ENCODE peak calls at places on chromosomes 6 and 20, in ten cellular contexts. J is AML-193; G is stimulated activated CD4-positive, alpha-beta T cell treated with anti-CD3 and anti-CD28 coated beads, Interleukin-15, amount 100 ng/mL, for 1 hour; K is foreskin fibroblast; T is amygdala; O is anterior cingulate cortex; P is NCI-H510A; B is HL-60; N is kidney glomerular epithelial cell; V is GM12865. E is an unnamed sample.

GRCh38 chr6:31094389-31094881 is 17.9 kb downstream of the C6orf15 start:
- DNase-seq in T (no peak), N (no peak), J (peak), K (no peak), O (no peak), G (peak), V (no peak), P (no peak), B (peak), E (no peak)

GRCh38 chr6:1619106-1619665 is 9.5 kb downstream of the FOXC1 start:
- DNase-seq in O (no peak), P (no peak), V (no peak), K (no peak), B (no peak), J (no peak), T (no peak), N (no peak), G (no peak), E (no peak)

GRCh38 chr20:57180954-57181353 is 85.5 kb downstream of the BMP7 start:
- DNase-seq in T (no peak), V (no peak), P (no peak), B (no peak), O (no peak), K (no peak), N (no peak), G (no peak), J (no peak), E (no peak)

GRCh38 chr6:16776394-16777017 is 15.2 kb upstream of the ATXN1 start:
- DNase-seq in B (no peak), V (no peak), P (no peak), O (no peak), N (no peak), G (no peak), J (no peak), K (no peak), T (no peak), E (no peak)

GRCh38 chr6:83294676-83295075 is 101.5 kb downstream of the RWDD2A start:
- DNase-seq in K (no peak), G (no peak), O (no peak), V (no peak), N (no peak), J (no peak), P (no peak), B (no peak), T (no peak), E (no peak)

GRCh38 chr6:102327697-102328227 is 934.3 kb downstream of the GRIK2 start:
- DNase-seq in T (no peak), N (no peak), B (no peak), G (no peak), V (no peak), P (no peak), J (no peak), K (no peak), O (no peak), E (no peak)

GRCh38 chr20:60138263-60139127 is 180.3 kb downstream of the CDH26 start:
- DNase-seq in B (peak), T (no peak), G (peak), O (no peak), J (peak), P (peak), K (no peak), N (no peak), V (no peak), E (no peak)

GRCh38 chr6:140979642-140980091 is 1153.1 kb upstream of the GJE1 start:
- DNase-seq in B (no peak), K (peak), T (no peak), O (no peak), P (no peak), N (peak), V (no peak), J (no peak), G (no peak), E (no peak)

GRCh38 chr6:39917981-39918380 is 16.3 kb downstream of the MOCS1 start:
- DNase-seq in V (no peak), N (no peak), T (no peak), K (no peak), P (no peak), B (no peak), J (no peak), O (no peak), G (no peak), E (no peak)

GRCh38 chr20:49676581-49677291 is 36.9 kb downstream of the B4GALT5 start:
- DNase-seq in T (no peak), O (no peak), J (peak), N (peak), K (no peak), B (peak), G (no peak), P (no peak), V (peak), E (no peak)

GRCh38 chr6:27275025-27275956 is 27.8 kb downstream of the PRSS16 start:
- DNase-seq in P (no peak), K (no peak), J (no peak), T (no peak), G (no peak), V (peak), O (no peak), B (no peak), N (no peak), E (no peak)

GRCh38 chr6:5956939-5957338 is 49.8 kb downstream of the NRN1 start:
- DNase-seq in P (no peak), B (no peak), O (no peak), T (no peak), N (no peak), G (no peak), J (no peak), K (no peak), V (no peak), E (no peak)

GRCh38 chr20:52923123-52923543 is 49.0 kb upstream of the TSHZ2 start:
- DNase-seq in J (no peak), N (peak), T (no peak), V (peak), K (peak), G (no peak), P (no peak), B (peak), O (no peak), E (no peak)

GRCh38 chr20:6838181-6838826 is 70.8 kb downstream of the BMP2 start:
- DNase-seq in P (peak), B (no peak), N (peak), T (no peak), K (no peak), V (peak), G (no peak), O (no peak), J (no peak), E (peak)

GRCh38 chr20:32896521-32897280 is 38.0 kb downstream of the EFCAB8 start:
- DNase-seq in G (no peak), B (no peak), K (no peak), P (no peak), T (no peak), V (no peak), N (no peak), J (no peak), O (no peak), E (no peak)

GRCh38 chr20:63005862-63006564 is 751 bp downstream of the BHLHE23 start:
- DNase-seq in V (no peak), O (no peak), T (no peak), N (no peak), P (no peak), J (no peak), B (no peak), K (peak), G (no peak), E (peak)

GRCh38 chr6:128570439-128571063 is 50.2 kb upstream of the PTPRK start:
- DNase-seq in V (no peak), K (no peak), J (no peak), T (no peak), P (no peak), N (peak), O (no peak), G (no peak), B (no peak), E (peak)

GRCh38 chr20:46630336-46630735 is 20.9 kb downstream of the SLC13A3 start:
- DNase-seq in J (no peak), T (no peak), B (no peak), K (no peak), G (no peak), V (no peak), P (no peak), O (no peak), N (no peak), E (no peak)

GRCh38 chr6:118668761-118669411 is 17.5 kb upstream of the CEP85L start:
- DNase-seq in T (no peak), P (no peak), K (peak), N (peak), G (no peak), J (no peak), V (no peak), B (no peak), O (no peak), E (no peak)

GRCh38 chr6:48109902-48110301 is 1.1 kb downstream of the PTCHD4 start:
- DNase-seq in K (no peak), J (no peak), N (no peak), O (no peak), B (no peak), V (no peak), G (no peak), T (no peak), P (peak), E (no peak)

GRCh38 chr6:85077098-85077497 is 312.7 kb upstream of the TBX18 start:
- DNase-seq in J (no peak), B (no peak), K (peak), P (no peak), O (no peak), N (no peak), T (no peak), V (no peak), G (no peak), E (no peak)

GRCh38 chr20:53609501-53610445 is 16.1 kb upstream of the ZNF217 start:
- DNase-seq in O (no peak), K (peak), V (peak), G (peak), T (no peak), J (peak), P (peak), N (no peak), B (peak), E (peak)